ENCODE peak calls at places on chromosomes 2 and 18, in ten cellular contexts. Y is upper lobe of right lung; V is tibial artery; N is body of pancreas; C is RWPE2; I is adrenal gland; K is neural progenitor cell; M is CD4-positive, CD25-positive, alpha-beta regulatory T cell; Q is hepatocyte; D is testis. U is an unnamed sample.

GRCh38 chr2:42768706-42769256 is 4.8 kb upstream of the OXER1 start:
- DNase-seq in Y (no peak), V (no peak), N (no peak), C (no peak), I (no peak), K (no peak), M (no peak), Q (no peak), D (no peak), U (no peak)

GRCh38 chr2:73070651-73071451 is 661 bp downstream of the SFXN5 start:
- DNase-seq in Y (peak), V (peak), N (peak), C (peak), I (peak), K (peak), M (peak), Q (peak), D (peak), U (peak)

GRCh38 chr2:72415256-72415655 is 267.6 kb upstream of the CYP26B1 start:
- DNase-seq in Y (no peak), V (no peak), N (no peak), C (no peak), I (no peak), K (no peak), M (no peak), Q (no peak), D (no peak), U (peak)

GRCh38 chr2:44548221-44549098 is 186.7 kb downstream of the CAMKMT start:
- DNase-seq in Y (no peak), V (no peak), N (no peak), C (no peak), I (no peak), K (peak), M (no peak), Q (no peak), D (no peak), U (no peak)

GRCh38 chr18:48324651-48325050 is 84.5 kb downstream of the ZBTB7C start:
- DNase-seq in Y (peak), V (no peak), N (no peak), C (peak), I (no peak), K (no peak), M (no peak), Q (no peak), D (no peak), U (no peak)

GRCh38 chr2:85438291-85439110 is 20.0 kb downstream of the SH2D6 start:
- DNase-seq in Y (peak), V (peak), N (peak), C (no peak), I (no peak), K (no peak), M (peak), Q (no peak), D (no peak), U (no peak)

GRCh38 chr2:17793293-17793692 is 23.0 kb upstream of the MSGN1 start:
- DNase-seq in Y (no peak), V (no peak), N (no peak), C (no peak), I (no peak), K (no peak), M (no peak), Q (no peak), D (no peak), U (no peak)

GRCh38 chr18:57730146-57730545 is 73.0 kb downstream of the ATP8B1 start:
- DNase-seq in Y (no peak), V (no peak), N (no peak), C (no peak), I (no peak), K (no peak), M (no peak), Q (no peak), D (no peak), U (no peak)

GRCh38 chr2:29485117-29485516 is 369.9 kb downstream of the CLIP4 start:
- DNase-seq in Y (no peak), V (no peak), N (no peak), C (no peak), I (no peak), K (no peak), M (no peak), Q (no peak), D (no peak), U (no peak)

GRCh38 chr2:26164231-26164630 is 8.7 kb upstream of the GAREM2 start:
- DNase-seq in Y (no peak), V (no peak), N (no peak), C (no peak), I (no peak), K (no peak), M (no peak), Q (no peak), D (no peak), U (no peak)

GRCh38 chr2:152560163-152560562 is 157.1 kb downstream of the PRPF40A start:
- DNase-seq in Y (no peak), V (no peak), N (no peak), C (no peak), I (no peak), K (no peak), M (no peak), Q (no peak), D (no peak), U (no peak)

GRCh38 chr18:76351961-76352581 is 143.0 kb downstream of the ZNF516 start:
- DNase-seq in Y (peak), V (no peak), N (peak), C (no peak), I (no peak), K (no peak), M (no peak), Q (peak), D (peak), U (peak)

GRCh38 chr2:164898475-164898874 is 56.9 kb downstream of the SLC38A11 start:
- DNase-seq in Y (no peak), V (no peak), N (no peak), C (no peak), I (peak), K (no peak), M (no peak), Q (peak), D (no peak), U (no peak)

GRCh38 chr18:13319629-13320028 is 101.1 kb downstream of the LDLRAD4 start:
- DNase-seq in Y (no peak), V (no peak), N (no peak), C (no peak), I (no peak), K (no peak), M (no peak), Q (no peak), D (no peak), U (no peak)

GRCh38 chr2:40352321-40353099 is 99.4 kb downstream of the SLC8A1 start:
- DNase-seq in Y (no peak), V (no peak), N (no peak), C (no peak), I (no peak), K (no peak), M (no peak), Q (no peak), D (no peak), U (peak)

GRCh38 chr2:136328396-136328795 is 210.4 kb upstream of the CXCR4 start:
- DNase-seq in Y (no peak), V (no peak), N (no peak), C (no peak), I (no peak), K (no peak), M (no peak), Q (no peak), D (no peak), U (no peak)

GRCh38 chr2:225052703-225053102 is 10.4 kb upstream of the DOCK10 start:
- DNase-seq in Y (no peak), V (no peak), N (no peak), C (no peak), I (no peak), K (no peak), M (peak), Q (no peak), D (no peak), U (no peak)

GRCh38 chr18:47986724-47987455 is 56.4 kb upstream of the SMAD2 start:
- DNase-seq in Y (no peak), V (no peak), N (no peak), C (no peak), I (no peak), K (no peak), M (no peak), Q (no peak), D (no peak), U (no peak)

GRCh38 chr18:78547817-78548216 is 431.8 kb upstream of the SALL3 start:
- DNase-seq in Y (no peak), V (no peak), N (no peak), C (no peak), I (no peak), K (no peak), M (no peak), Q (no peak), D (no peak), U (no peak)

GRCh38 chr2:6423131-6423530 is 442.6 kb downstream of the CMPK2 start:
- DNase-seq in Y (no peak), V (no peak), N (no peak), C (no peak), I (no peak), K (no peak), M (no peak), Q (no peak), D (no peak), U (no peak)

DNA sequence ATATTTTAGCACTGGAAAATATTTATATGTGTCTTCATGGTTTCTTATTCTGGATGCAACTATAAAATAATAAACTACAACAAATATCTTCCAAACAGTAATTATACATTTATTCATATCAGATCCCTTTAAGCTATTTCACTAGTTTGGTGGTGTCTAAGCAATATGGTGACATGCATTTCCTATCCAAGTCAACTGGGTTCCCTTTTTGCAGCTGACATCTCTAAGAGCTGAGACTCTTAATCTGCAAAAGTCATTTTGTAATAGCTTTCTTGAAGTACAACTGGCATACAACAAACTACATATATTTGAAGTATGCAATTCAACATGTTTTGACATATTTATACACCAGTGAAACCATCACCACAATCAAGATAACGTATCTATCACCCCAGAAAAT is 59.9 kb upstream of the SLC1A4 start:
- DNase-seq in Y (no peak), V (no peak), N (no peak), C (no peak), I (no peak), K (no peak), M (no peak), Q (no peak), D (no peak), U (no peak)
- H3K27ac ChIP-seq in Y (no peak), V (no peak), N (no peak), C (no peak), I (no peak), K (no peak), M (no peak), Q (no peak), D (no peak), U (no peak)

DNA sequence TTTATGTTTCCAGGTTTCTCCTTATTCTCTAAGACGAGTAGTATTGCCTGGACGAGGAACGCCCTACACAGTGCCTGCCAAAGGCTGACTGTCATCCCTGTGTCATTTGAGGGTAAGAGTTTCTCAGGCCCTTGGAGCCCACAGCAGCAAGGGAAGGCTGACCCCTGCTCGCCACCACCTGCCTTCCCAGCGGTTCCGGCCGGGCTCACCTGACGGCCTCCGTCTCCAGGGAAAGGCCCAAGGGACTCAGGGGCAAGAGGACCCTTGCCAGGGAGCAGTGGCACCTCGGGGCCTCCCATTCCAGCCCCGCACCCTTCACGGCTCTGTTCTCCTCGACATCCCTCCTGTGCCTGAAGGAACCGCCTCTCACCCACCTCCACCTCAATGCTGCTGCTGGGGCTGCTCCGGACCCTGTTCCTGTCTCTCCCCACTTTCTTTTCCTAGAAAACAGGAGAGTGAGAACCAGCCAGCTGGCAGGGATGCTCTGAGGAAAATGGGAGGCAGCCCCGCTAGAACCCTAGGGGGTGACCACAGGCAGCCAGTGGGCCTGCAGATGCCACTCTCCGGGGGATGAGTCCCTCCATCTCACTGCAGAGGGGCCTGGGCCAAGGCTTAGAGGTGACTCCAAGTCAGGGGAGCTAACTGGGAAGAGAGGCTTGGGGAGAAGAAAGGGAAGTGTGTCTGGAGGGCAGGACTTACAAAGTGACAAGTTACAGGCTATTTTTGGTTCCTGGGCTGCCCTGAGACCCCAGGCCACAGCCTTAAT is 1.8 kb downstream of the LIMS2 start:
- DNase-seq in Y (no peak), V (no peak), N (no peak), C (no peak), I (no peak), K (no peak), M (no peak), Q (peak), D (peak), U (no peak)
- H3K4me3 ChIP-seq in Y (peak), V (peak), N (no peak), C (no peak), I (no peak), K (no peak), M (no peak), Q (no peak), D (no peak), U (peak)

DNA sequence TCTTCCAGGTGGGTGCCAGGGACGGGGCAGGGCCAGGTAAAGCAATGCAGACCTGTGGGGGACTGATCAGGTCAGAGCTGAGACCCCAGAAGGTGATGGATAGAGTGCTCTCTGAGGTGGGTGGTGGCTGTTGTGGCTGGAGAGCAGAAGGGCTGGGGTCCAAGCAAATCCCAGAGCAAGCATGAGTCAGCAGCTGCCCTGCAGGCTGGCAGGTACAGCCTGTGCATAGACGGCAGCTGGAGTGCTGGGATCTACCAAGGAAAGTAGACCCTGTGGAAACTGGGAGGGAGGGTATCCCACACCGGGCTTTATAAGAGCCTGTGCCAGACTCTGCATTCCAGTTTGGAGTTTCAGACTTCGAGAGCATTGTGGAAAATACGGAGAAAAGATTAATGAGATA is 663 bp downstream of the TRIM54 start:
- DNase-seq in Y (no peak), V (no peak), N (no peak), C (no peak), I (peak), K (no peak), M (no peak), Q (no peak), D (no peak), U (peak)
- H3K27ac ChIP-seq in Y (no peak), V (no peak), N (no peak), C (no peak), I (peak), K (no peak), M (no peak), Q (no peak), D (peak), U (peak)

DNA sequence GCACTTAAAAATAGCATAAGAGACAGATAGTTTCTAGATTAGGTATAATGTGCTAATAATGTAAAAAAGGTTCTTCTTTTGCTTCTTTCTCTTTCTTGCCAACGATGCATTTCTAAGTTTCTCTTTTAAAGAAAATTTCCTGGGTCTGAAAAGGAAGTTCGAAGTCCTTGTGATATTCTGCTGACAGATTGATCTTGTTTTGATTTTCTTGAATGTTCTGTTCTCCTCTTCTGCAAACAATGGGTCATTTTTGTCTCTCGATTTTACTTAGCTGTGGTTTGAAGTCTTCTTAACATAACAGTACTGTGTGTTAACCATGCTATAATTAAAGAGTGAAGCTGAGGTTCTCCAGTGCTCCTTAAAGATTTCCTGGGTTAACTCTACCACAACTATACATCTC is 61.1 kb upstream of the ACYP2 start:
- DNase-seq in Y (no peak), V (no peak), N (no peak), C (no peak), I (no peak), K (no peak), M (peak), Q (no peak), D (no peak), U (no peak)
- H3K4me3 ChIP-seq in Y (no peak), V (no peak), N (no peak), C (no peak), I (no peak), K (no peak), M (peak), Q (no peak), D (no peak), U (no peak)

GRCh38 chr2:216181953-216182352 is 72.8 kb downstream of the XRCC5 start:
- DNase-seq in Y (no peak), V (no peak), N (no peak), C (no peak), I (no peak), K (peak), M (no peak), Q (no peak), D (no peak), U (no peak)
- H3K27ac ChIP-seq in Y (no peak), V (no peak), N (no peak), C (no peak), I (no peak), K (peak), M (no peak), Q (no peak), D (no peak), U (no peak)

DNA sequence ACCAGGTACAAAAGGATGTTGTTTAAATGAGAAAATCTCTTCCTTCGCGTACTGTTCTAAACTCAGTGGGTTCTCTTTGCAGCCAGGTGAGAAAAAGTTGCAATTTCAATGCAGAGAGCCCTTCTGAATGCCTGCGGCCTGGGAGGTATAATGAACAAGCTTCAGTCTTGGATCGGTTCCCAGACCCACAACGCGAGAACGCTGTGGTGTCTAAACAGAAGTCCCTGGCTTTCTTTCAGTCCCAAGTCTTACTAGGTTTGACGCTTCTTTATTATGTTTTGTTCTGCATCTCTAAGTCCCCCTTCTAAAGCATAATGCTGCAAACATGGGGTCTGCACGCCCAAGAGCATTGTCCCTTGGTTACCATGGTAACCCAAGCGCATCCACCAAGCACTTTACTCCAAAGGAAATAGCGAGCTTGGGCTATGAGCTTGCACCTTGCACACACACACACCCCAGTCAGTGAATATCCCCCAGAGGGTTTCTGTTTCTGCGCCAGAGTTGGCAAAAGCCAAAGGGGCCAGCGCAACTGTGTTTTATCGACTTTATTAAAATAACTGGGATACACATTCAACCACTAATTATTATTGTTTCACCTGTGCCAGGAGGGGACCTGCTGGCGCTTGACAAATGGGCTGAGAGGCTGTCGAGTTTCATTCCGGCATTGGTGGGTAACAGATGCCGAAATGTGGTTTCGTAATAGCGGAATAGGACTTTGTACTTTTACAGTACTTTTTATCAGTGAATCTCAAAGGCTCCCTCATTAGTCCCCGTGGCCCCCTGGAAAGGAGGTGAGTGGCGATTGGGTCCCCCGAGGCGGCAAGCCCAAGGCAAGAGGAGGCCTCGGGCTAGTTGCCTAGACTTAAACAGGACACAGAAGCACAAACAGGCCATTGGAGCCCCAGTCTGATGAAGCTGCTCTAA is 193.6 kb downstream of the INO80D start:
- DNase-seq in Y (no peak), V (no peak), N (peak), C (no peak), I (no peak), K (peak), M (no peak), Q (no peak), D (peak), U (peak)
- H3K4me3 ChIP-seq in Y (no peak), V (no peak), N (no peak), C (no peak), I (no peak), K (no peak), M (no peak), Q (no peak), D (no peak), U (no peak)

U was measured in cardiac muscle cell.